ENCODE peak calls at places on chromosomes 11 and 22, in ten cellular contexts. E is dermis blood vessel endothelial cell; D is GM18507; B is stomach; W is HT1080; M is activated CD8-positive, alpha-beta T cell treated with anti-CD3 and anti-CD28 coated beads, Interleukin-2, amount 10 ng/mL, durations not matched to agents 7 days and 5 days; P is fibroblast of lung; T is cerebellar cortex; U is HEK293T; F is psoas muscle. L is an unnamed sample.

GRCh38 chr11:11563193-11563592 is 58.6 kb downstream of the GALNT18 start:
- DNase-seq in E (no peak), D (no peak), B (no peak), W (no peak), M (no peak), P (no peak), T (no peak), U (no peak), F (no peak), L (no peak)

GRCh38 chr11:116715383-116715782 is 57.4 kb downstream of the BUD13 start:
- DNase-seq in E (no peak), D (no peak), B (no peak), W (no peak), M (no peak), P (no peak), T (no peak), U (no peak), F (no peak), L (no peak)

GRCh38 chr11:93192163-93192562 is 5.6 kb downstream of the SLC36A4 start:
- DNase-seq in E (no peak), D (no peak), B (no peak), W (no peak), M (no peak), P (no peak), T (no peak), U (no peak), F (no peak), L (no peak)

GRCh38 chr11:83441171-83441570 is 155.0 kb upstream of the CCDC90B start:
- DNase-seq in E (no peak), D (no peak), B (no peak), W (no peak), M (no peak), P (no peak), T (no peak), U (no peak), F (no peak), L (no peak)

GRCh38 chr11:36509265-36509664 is 807 bp downstream of the TRAF6 start:
- DNase-seq in E (peak), D (no peak), B (no peak), W (no peak), M (no peak), P (peak), T (peak), U (no peak), F (no peak), L (peak)

GRCh38 chr11:70424765-70425164 is 26.4 kb downstream of the CTTN start:
- DNase-seq in E (no peak), D (no peak), B (no peak), W (no peak), M (no peak), P (no peak), T (no peak), U (no peak), F (peak), L (no peak)

GRCh38 chr22:45163074-45163416 is 680 bp upstream of the NUP50 start:
- DNase-seq in E (peak), D (no peak), B (no peak), W (peak), M (peak), P (peak), T (peak), U (peak), F (peak), L (peak)

GRCh38 chr11:74288161-74288560 is 23.3 kb downstream of the P4HA3 start:
- DNase-seq in E (peak), D (no peak), B (no peak), W (peak), M (no peak), P (peak), T (no peak), U (no peak), F (no peak), L (peak)

GRCh38 chr11:37947816-37948215 is 1349.8 kb upstream of the RAG2 start:
- DNase-seq in E (no peak), D (no peak), B (no peak), W (no peak), M (no peak), P (no peak), T (no peak), U (no peak), F (no peak), L (no peak)

GRCh38 chr11:129726179-129726578 is 89.5 kb upstream of the TMEM45B start:
- DNase-seq in E (no peak), D (no peak), B (no peak), W (no peak), M (no peak), P (no peak), T (no peak), U (no peak), F (no peak), L (no peak)

GRCh38 chr11:75024068-75024449 is 35.3 kb downstream of the NEU3 start:
- DNase-seq in E (no peak), D (no peak), B (no peak), W (no peak), M (no peak), P (no peak), T (no peak), U (no peak), F (no peak), L (no peak)

GRCh38 chr11:62604460-62605130 is 2.9 kb upstream of the MTA2 start:
- DNase-seq in E (no peak), D (no peak), B (no peak), W (no peak), M (no peak), P (no peak), T (peak), U (no peak), F (peak), L (no peak)

GRCh38 chr22:49025791-49026475 is 801.7 kb downstream of the BRD1 start:
- DNase-seq in E (no peak), D (no peak), B (no peak), W (no peak), M (no peak), P (no peak), T (no peak), U (no peak), F (peak), L (no peak)

GRCh38 chr11:61927501-61927900 is 10.1 kb upstream of the RAB3IL1 start:
- DNase-seq in E (no peak), D (no peak), B (no peak), W (peak), M (no peak), P (no peak), T (no peak), U (no peak), F (no peak), L (no peak)

GRCh38 chr11:119509969-119510401 is 87.0 kb upstream of the THY1 start:
- DNase-seq in E (no peak), D (peak), B (no peak), W (peak), M (no peak), P (peak), T (no peak), U (no peak), F (no peak), L (peak)

GRCh38 chr11:118002010-118002540 is 15.9 kb downstream of the IL10RA start:
- DNase-seq in E (no peak), D (no peak), B (no peak), W (no peak), M (peak), P (no peak), T (no peak), U (no peak), F (no peak), L (no peak)

GRCh38 chr11:26079966-26080365 is 252.0 kb upstream of the ANO3 start:
- DNase-seq in E (no peak), D (no peak), B (no peak), W (no peak), M (no peak), P (no peak), T (no peak), U (no peak), F (no peak), L (no peak)

GRCh38 chr11:72743321-72744221 is 8.6 kb downstream of the ARAP1 start:
- DNase-seq in E (no peak), D (no peak), B (no peak), W (no peak), M (no peak), P (no peak), T (peak), U (no peak), F (peak), L (no peak)

GRCh38 chr22:34841321-34841901 is 224.5 kb upstream of the ISX start:
- DNase-seq in E (no peak), D (no peak), B (no peak), W (no peak), M (no peak), P (no peak), T (no peak), U (no peak), F (no peak), L (peak)

GRCh38 chr22:45242778-45243191 is 2.1 kb upstream of the KIAA0930 start:
- DNase-seq in E (peak), D (no peak), B (peak), W (no peak), M (no peak), P (no peak), T (peak), U (no peak), F (no peak), L (no peak)

GRCh38 chr11:19200410-19201201 is 1.2 kb downstream of the CSRP3 start:
- DNase-seq in E (peak), D (no peak), B (peak), W (peak), M (no peak), P (peak), T (no peak), U (no peak), F (peak), L (peak)

GRCh38 chr11:23679981-23680380 is 816.9 kb upstream of the LUZP2 start:
- DNase-seq in E (no peak), D (no peak), B (no peak), W (no peak), M (no peak), P (no peak), T (no peak), U (no peak), F (no peak), L (no peak)

GRCh38 chr11:128342511-128343133 is 244.7 kb downstream of the ETS1 start:
- DNase-seq in E (peak), D (peak), B (no peak), W (peak), M (peak), P (peak), T (no peak), U (no peak), F (peak), L (peak)

GRCh38 chr11:17328856-17329490 is 22.6 kb upstream of the NCR3LG1 start:
- DNase-seq in E (no peak), D (no peak), B (peak), W (no peak), M (no peak), P (no peak), T (peak), U (no peak), F (no peak), L (no peak)

GRCh38 chr11:66316849-66317251 is at the start of gene CD248:
- DNase-seq in E (peak), D (no peak), B (no peak), W (no peak), M (peak), P (peak), T (no peak), U (no peak), F (peak), L (no peak)

L was measured in kidney glomerular epithelial cell.